ENCODE peak calls at places on chromosome 16, in seven cellular contexts. B is left kidney, U is HEK293T, T is MM.1S, Q is T-helper 2 cell, O is frontal cortex, J is lower leg skin. F is an unnamed sample.

GRCh38 chr16:17302213-17302612 is 168.5 kb downstream of the XYLT1 start:
- DNase-seq in B (no peak), U (no peak), T (no peak), Q (no peak), O (no peak), J (no peak), F (no peak)

GRCh38 chr16:73113326-73113720 is 65.4 kb upstream of the ZFHX3 start:
- DNase-seq in B (no peak), U (no peak), T (no peak), Q (no peak), O (no peak), J (no peak), F (no peak)

GRCh38 chr16:88088161-88088581 is 136.9 kb downstream of the BANP start:
- DNase-seq in B (peak; percentile 18), U (no peak), T (no peak), Q (no peak), O (no peak), J (peak; percentile 55), F (peak; percentile 85)

GRCh38 chr16:22665048-22665797 is 148.7 kb upstream of the HS3ST2 start:
- DNase-seq in B (no peak), U (no peak), T (no peak), Q (no peak), O (no peak), J (no peak), F (no peak)

GRCh38 chr16:87832759-87833502 is 36.4 kb downstream of the SLC7A5 start:
- DNase-seq in B (no peak), U (no peak), T (no peak), Q (no peak), O (no peak), J (no peak), F (no peak)

GRCh38 chr16:84502581-84502980 is 1.9 kb downstream of the MEAK7 start:
- DNase-seq in B (no peak), U (no peak), T (no peak), Q (no peak), O (no peak), J (no peak), F (no peak)

GRCh38 chr16:85166281-85166680 is 54.0 kb upstream of the CIBAR2 start:
- DNase-seq in B (no peak), U (no peak), T (no peak), Q (no peak), O (no peak), J (no peak), F (no peak)

GRCh38 chr16:86363836-86364618 is 146.3 kb upstream of the FOXF1 start:
- DNase-seq in B (peak; percentile 86), U (peak; percentile 72), T (no peak), Q (no peak), O (no peak), J (no peak), F (no peak)

GRCh38 chr16:58022601-58023371 is 2.8 kb upstream of the MMP15 start:
- DNase-seq in B (peak; percentile 42), U (no peak), T (no peak), Q (no peak), O (peak; percentile 61), J (no peak), F (no peak)

GRCh38 chr16:65384441-65384840 is 262.6 kb upstream of the CDH11 start:
- DNase-seq in B (no peak), U (no peak), T (no peak), Q (no peak), O (no peak), J (no peak), F (no peak)

GRCh38 chr16:27222499-27223225 is 19.3 kb downstream of the KDM8 start:
- DNase-seq in B (peak; percentile 63), U (no peak), T (no peak), Q (no peak), O (no peak), J (peak; percentile 55), F (peak; percentile 69)

GRCh38 chr16:67537636-67538591 is 9.3 kb downstream of the RIPOR1 start:
- DNase-seq in B (peak; percentile 81), U (no peak), T (peak; percentile 36), Q (peak; percentile 67), O (peak; percentile 79), J (no peak), F (no peak)

GRCh38 chr16:81738831-81739496 is 40.1 kb upstream of the PLCG2 start:
- DNase-seq in B (no peak), U (no peak), T (no peak), Q (no peak), O (no peak), J (no peak), F (no peak)

GRCh38 chr16:65069090-65069489 is 52.8 kb downstream of the CDH11 start:
- DNase-seq in B (no peak), U (no peak), T (no peak), Q (no peak), O (no peak), J (no peak), F (no peak)

GRCh38 chr16:49947907-49948678 is 76.9 kb upstream of the CNEP1R1 start:
- DNase-seq in B (no peak), U (no peak), T (no peak), Q (no peak), O (no peak), J (no peak), F (no peak)

GRCh38 chr16:1964046-1964505 is 550 bp downstream of the RPS2 start:
- DNase-seq in B (peak; percentile 54), U (no peak), T (no peak), Q (peak; percentile 36), O (no peak), J (no peak), F (no peak)

GRCh38 chr16:50523710-50524109 is 24.5 kb upstream of the NKD1 start:
- DNase-seq in B (no peak), U (no peak), T (no peak), Q (no peak), O (no peak), J (no peak), F (no peak)

GRCh38 chr16:85475233-85475632 is 137.9 kb upstream of the GSE1 start:
- DNase-seq in B (peak; percentile 93), U (no peak), T (no peak), Q (no peak), O (no peak), J (no peak), F (no peak)